ENCODE peak calls at places on chromosomes 1 and 21, in seven cellular contexts. U is mesendoderm, H is lower lobe of right lung, T is hepatocyte, S is GM23248, W is NT2/D1, G is aorta. Q is an unnamed sample.

GRCh38 chr1:216518844-216519627 is 95.8 kb upstream of the USH2A start:
- DNase-seq in U (no peak), H (no peak), T (no peak), S (no peak), W (no peak), G (no peak), Q (no peak)

GRCh38 chr1:237857455-237857854 is 33.3 kb downstream of the ZP4 start:
- DNase-seq in U (no peak), H (no peak), T (no peak), S (no peak), W (no peak), G (no peak), Q (no peak)

GRCh38 chr1:43305461-43305860 is 4.7 kb downstream of the TIE1 start:
- DNase-seq in U (no peak), H (peak; percentile 11), T (no peak), S (no peak), W (no peak), G (peak; percentile 34), Q (no peak)

GRCh38 chr1:230195199-230195598 is 128.2 kb downstream of the GALNT2 start:
- DNase-seq in U (no peak), H (no peak), T (no peak), S (no peak), W (no peak), G (no peak), Q (no peak)

GRCh38 chr1:24149854-24150227 is 6.9 kb upstream of the IL22RA1 start:
- DNase-seq in U (no peak), H (no peak), T (peak; percentile 75), S (peak; percentile 94), W (no peak), G (no peak), Q (peak; percentile 79)

GRCh38 chr1:52662645-52663313 is 29.8 kb downstream of the SHISAL2A start:
- DNase-seq in U (peak; percentile 93), H (no peak), T (peak; percentile 84), S (peak; percentile 50), W (peak; percentile 91), G (no peak), Q (peak; percentile 49)

GRCh38 chr1:201945863-201946223 is 505 bp downstream of the LMOD1 start:
- DNase-seq in U (no peak), H (no peak), T (no peak), S (peak; percentile 41), W (no peak), G (no peak), Q (no peak)

GRCh38 chr1:231921951-231922350 is 295.4 kb downstream of the DISC1 start:
- DNase-seq in U (no peak), H (no peak), T (no peak), S (no peak), W (no peak), G (no peak), Q (no peak)

GRCh38 chr1:44401256-44402228 is 3.5 kb upstream of the RNF220 start:
- DNase-seq in U (no peak), H (no peak), T (no peak), S (no peak), W (no peak), G (no peak), Q (no peak)

GRCh38 chr1:229271448-229272120 is 673 bp downstream of the RAB4A start:
- DNase-seq in U (peak; percentile 38), H (no peak), T (peak; percentile 59), S (peak; percentile 69), W (no peak), G (no peak), Q (peak; percentile 40)

GRCh38 chr1:43932786-43933385 is 715 bp upstream of the ARTN start:
- DNase-seq in U (peak; percentile 65), H (no peak), T (no peak), S (peak; percentile 82), W (no peak), G (no peak), Q (peak; percentile 27)

GRCh38 chr1:230824571-230825060 is 43.7 kb downstream of the C1orf198 start:
- DNase-seq in U (no peak), H (no peak), T (no peak), S (peak; percentile 68), W (no peak), G (no peak), Q (peak; percentile 26)

GRCh38 chr1:37038703-37039093 is 4.4 kb upstream of the GRIK3 start:
- DNase-seq in U (no peak), H (no peak), T (no peak), S (no peak), W (no peak), G (no peak), Q (no peak)

GRCh38 chr1:178939328-178939727 is 68.5 kb upstream of the ANGPTL1 start:
- DNase-seq in U (no peak), H (no peak), T (no peak), S (no peak), W (no peak), G (no peak), Q (no peak)

GRCh38 chr1:113930499-113931161 is 1.5 kb downstream of the HIPK1 start:
- DNase-seq in U (peak; percentile 72), H (no peak), T (peak; percentile 66), S (peak; percentile 88), W (no peak), G (no peak), Q (peak; percentile 61)

GRCh38 chr1:234987415-234988159 is 141.1 kb downstream of the TOMM20 start:
- DNase-seq in U (peak; percentile 98), H (peak; percentile 60), T (peak; percentile 73), S (peak; percentile 84), W (peak; percentile 88), G (peak; percentile 89), Q (peak; percentile 81)

GRCh38 chr1:248704556-248704955 is 2.0 kb upstream of the OR14I1 start:
- DNase-seq in U (no peak), H (no peak), T (no peak), S (no peak), W (no peak), G (no peak), Q (no peak)

GRCh38 chr1:236064674-236065508 is at the start of gene NID1:
- DNase-seq in U (peak; percentile 88), H (peak; percentile 74), T (peak; percentile 87), S (peak; percentile 82), W (peak; percentile 72), G (peak; percentile 95), Q (peak; percentile 84)

GRCh38 chr1:242623751-242624150 is 99.3 kb upstream of the PLD5 start:
- DNase-seq in U (no peak), H (no peak), T (no peak), S (no peak), W (no peak), G (no peak), Q (no peak)

GRCh38 chr1:203629509-203630082 is 3.0 kb downstream of the ATP2B4 start:
- DNase-seq in U (peak; percentile 73), H (peak; percentile 85), T (peak; percentile 84), S (peak; percentile 81), W (peak; percentile 56), G (peak; percentile 90), Q (peak; percentile 75)

GRCh38 chr1:116491985-116492811 is 78.6 kb downstream of the CD58 start:
- DNase-seq in U (no peak), H (no peak), T (no peak), S (no peak), W (no peak), G (no peak), Q (no peak)

GRCh38 chr1:155209373-155209721 is 852 bp downstream of the MTX1 start:
- DNase-seq in U (no peak), H (no peak), T (no peak), S (peak; percentile 22), W (no peak), G (no peak), Q (no peak)

GRCh38 chr21:28614816-28615215 is 377.9 kb downstream of the LTN1 start:
- DNase-seq in U (no peak), H (no peak), T (no peak), S (no peak), W (no peak), G (no peak), Q (no peak)

GRCh38 chr1:156516821-156517220 is 16.2 kb upstream of the MEF2D start:
- DNase-seq in U (no peak), H (no peak), T (no peak), S (no peak), W (no peak), G (no peak), Q (no peak)

GRCh38 chr21:23475518-23476189 is 2131.6 kb downstream of the MRPL39 start:
- DNase-seq in U (no peak), H (no peak), T (no peak), S (no peak), W (no peak), G (no peak), Q (no peak)

DNA sequence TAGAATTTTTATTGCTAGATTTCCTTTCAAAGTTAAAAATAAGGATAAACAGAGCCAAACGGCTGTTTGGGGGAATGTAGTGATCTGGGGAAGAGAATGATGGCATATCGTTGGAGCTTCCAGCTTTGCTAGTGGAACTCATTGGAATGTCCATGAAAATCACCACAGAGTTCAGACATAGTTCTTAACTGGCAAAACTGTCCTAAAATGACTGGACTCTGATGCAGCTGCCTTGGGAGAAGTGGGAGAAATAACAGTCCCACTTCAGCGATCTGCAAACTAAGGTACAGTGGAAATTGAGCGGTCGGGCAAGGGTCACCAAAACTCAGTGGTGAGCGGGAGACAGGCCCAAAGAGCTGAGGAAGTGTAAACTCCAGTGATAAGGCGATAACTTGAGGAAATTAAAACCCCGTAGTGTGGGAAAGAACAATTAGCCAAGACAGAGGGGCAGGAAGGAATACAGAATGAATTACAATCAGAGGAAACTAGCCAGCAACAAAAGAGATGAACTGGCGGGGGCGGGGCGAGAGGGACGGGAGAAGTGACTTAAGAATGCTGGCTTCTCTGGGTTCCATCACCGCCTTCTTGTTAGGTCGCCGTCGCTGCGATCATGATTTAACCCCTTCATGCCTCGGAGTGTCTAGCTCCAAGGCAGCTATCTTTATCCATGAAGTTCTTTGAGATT is 89.8 kb upstream of the ARHGAP29 start:
- DNase-seq in U (peak; percentile 95), H (peak; percentile 52), T (peak; percentile 28), S (peak; percentile 76), W (peak; percentile 92), G (peak; percentile 84), Q (no peak)
- H3K4me3 ChIP-seq in U (no peak overlapping the region), H (no peak overlapping the region), T (no peak overlapping the region), S (peak overlapping the region; percentile 55), W (no peak overlapping the region), G (no peak overlapping the region), Q (no peak overlapping the region)

DNA sequence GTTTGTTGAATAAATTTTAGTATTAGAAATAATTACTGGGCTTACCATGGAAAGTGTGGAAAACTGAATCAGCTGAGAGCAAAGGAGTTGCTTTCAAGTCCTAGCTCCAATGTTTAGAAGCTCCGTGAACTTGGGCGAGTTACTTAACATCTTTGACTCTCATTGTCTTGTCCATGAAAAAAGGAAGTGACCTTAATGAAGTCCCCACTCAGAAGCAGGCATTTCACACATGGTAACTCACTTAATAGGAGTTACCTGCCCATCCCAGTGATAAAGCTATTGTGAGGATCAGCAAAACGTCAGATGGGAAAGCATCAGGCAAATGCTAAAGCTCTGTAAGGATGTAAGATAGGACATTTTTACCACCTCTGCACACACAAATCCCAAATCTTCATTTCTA is 34.0 kb upstream of the GADD45A start:
- DNase-seq in U (peak; percentile 56), H (no peak), T (no peak), S (no peak), W (no peak), G (no peak), Q (no peak)
- H3K27me3 ChIP-seq in U (no peaks in the 10 kb centered on the region), H (no peaks in the 10 kb centered on the region), T (no peaks in the 10 kb centered on the region), S (no peaks in the 10 kb centered on the region), W (no peaks in the 10 kb centered on the region), G (no peaks in the 10 kb centered on the region), Q (no peaks in the 10 kb centered on the region)

GRCh38 chr1:33428661-33429060 is 2.2 kb downstream of the PHC2 start:
- DNase-seq in U (no peak), H (no peak), T (no peak), S (no peak), W (no peak), G (no peak), Q (no peak)
- H3K4me3 ChIP-seq in U (no peak overlapping the region), H (no peak overlapping the region), T (no peak overlapping the region), S (no peak overlapping the region), W (no peak overlapping the region), G (no peak overlapping the region), Q (no peak overlapping the region)

GRCh38 chr1:206145771-206146290 is 28.6 kb upstream of the AVPR1B start:
- DNase-seq in U (no peak), H (no peak), T (no peak), S (no peak), W (no peak), G (no peak), Q (no peak)
- H3K27me3 ChIP-seq in U (no peaks in the 10 kb centered on the region), H (no peaks in the 10 kb centered on the region), T (no peaks in the 10 kb centered on the region), S (peaks cover 65% of the 10 kb centered on the region), W (no peaks in the 10 kb centered on the region), G (no peaks in the 10 kb centered on the region), Q (peaks cover 14% of the 10 kb centered on the region)